ENCODE peak calls at places on chromosomes 16 and 17, in four cellular contexts. R is cardiac muscle cell; E is T-cell; G is activated effector memory CD4-positive, alpha-beta T cell treated with anti-CD3 and anti-CD28 coated beads, Interleukin-2, amount 50 U/mL, for 16 hours. D is an unnamed sample.

GRCh38 chr16:57530104-57530522 is 6.3 kb downstream of the CCDC102A start:
- DNase-seq in R (no peak), E (peak; percentile 54), G (peak; percentile 87), D (peak; percentile 73)

GRCh38 chr17:61849674-61850073 is 13.7 kb downstream of the BRIP1 start:
- DNase-seq in R (no peak), E (no peak), G (no peak), D (no peak)

GRCh38 chr17:7945651-7946050 is 13.6 kb downstream of the CNTROB start:
- DNase-seq in R (no peak), E (no peak), G (no peak), D (no peak)

GRCh38 chr16:83994703-83995102 is 26.7 kb downstream of the NECAB2 start:
- DNase-seq in R (no peak), E (no peak), G (no peak), D (no peak)

GRCh38 chr16:30358577-30358936 is 3.4 kb upstream of the CD2BP2 start:
- DNase-seq in R (no peak), E (no peak), G (no peak), D (no peak)

GRCh38 chr16:21980032-21980431 is 20.9 kb downstream of the PDZD9 start:
- DNase-seq in R (no peak), E (no peak), G (no peak), D (no peak)

GRCh38 chr16:30853758-30854157 is 40.1 kb downstream of the BCL7C start:
- DNase-seq in R (no peak), E (no peak), G (no peak), D (no peak)

GRCh38 chr17:348692-349425 is 3.7 kb downstream of the RPH3AL start:
- DNase-seq in R (no peak), E (no peak), G (peak; percentile 46), D (no peak)

GRCh38 chr17:3557768-3558583 is at the start of gene TRPV3:
- DNase-seq in R (no peak), E (peak; percentile 17), G (peak; percentile 89), D (peak; percentile 56)

GRCh38 chr16:85266857-85267256 is 154.6 kb upstream of the CIBAR2 start:
- DNase-seq in R (no peak), E (no peak), G (no peak), D (no peak)